ENCODE peak calls at places on chromosomes 3 and 15, in seven cellular contexts. P is Calu3; E is neural progenitor cell; R is HFF-Myc; S is upper lobe of right lung; V is CD8-positive, alpha-beta T cell; I is bronchial epithelial cell. W is an unnamed sample.

GRCh38 chr3:49723301-49723630 is 485 bp downstream of the GMPPB start:
- DNase-seq in P (peak; percentile 69), V (peak; percentile 21), R (no peak), E (peak; percentile 58), I (peak; percentile 55), S (peak; percentile 88), W (peak; percentile 84)

GRCh38 chr3:102144063-102144462 is 290.8 kb upstream of the ZPLD1 start:
- DNase-seq in V (no peak), S (no peak), P (no peak), I (no peak), R (no peak), E (no peak), W (no peak)

GRCh38 chr15:77420610-77421369 is at the start of gene HMG20A:
- DNase-seq in I (peak; percentile 74), P (peak; percentile 67), S (peak; percentile 81), R (peak; percentile 67), V (peak; percentile 44), E (peak; percentile 83), W (peak; percentile 77)

GRCh38 chr3:64667138-64667537 is 20.7 kb downstream of the ADAMTS9 start:
- DNase-seq in E (no peak), P (peak; percentile 22), S (no peak), R (no peak), I (peak; percentile 35), V (no peak), W (no peak)

GRCh38 chr3:61560452-61561373 is 658 bp upstream of the PTPRG start:
- DNase-seq in V (no peak), P (peak; percentile 36), R (peak; percentile 29), S (peak; percentile 92), I (peak; percentile 66), E (peak; percentile 90), W (peak; percentile 91)

GRCh38 chr3:139173372-139174108 is 128.8 kb upstream of the PRR23C start:
- DNase-seq in I (peak; percentile 27), P (peak; percentile 19), R (peak; percentile 9), S (no peak), E (no peak), V (no peak), W (no peak)

GRCh38 chr3:56796202-56796601 is 5.5 kb downstream of the ARHGEF3 start:
- DNase-seq in I (peak; percentile 37), S (no peak), R (no peak), P (no peak), V (no peak), E (no peak), W (no peak)

GRCh38 chr15:92869977-92870644 is 30.0 kb upstream of the CHD2 start:
- DNase-seq in P (no peak), I (peak; percentile 44), V (no peak), R (no peak), S (no peak), E (no peak), W (no peak)

GRCh38 chr3:156148946-156149348 is 28.6 kb downstream of the KCNAB1 start:
- DNase-seq in V (no peak), R (no peak), E (no peak), S (no peak), I (no peak), P (no peak), W (no peak)

GRCh38 chr15:63198752-63199250 is 9.4 kb downstream of the RAB8B start:
- DNase-seq in E (no peak), V (no peak), R (no peak), S (no peak), P (no peak), I (no peak), W (no peak)

GRCh38 chr3:184359610-184360009 is 1.8 kb downstream of the CLCN2 start:
- DNase-seq in I (no peak), E (peak; percentile 59), R (no peak), S (no peak), V (no peak), P (no peak), W (no peak)

GRCh38 chr3:124780767-124781485 is 50.7 kb downstream of the UMPS start:
- DNase-seq in R (no peak), I (no peak), E (peak; percentile 69), S (peak; percentile 67), P (no peak), V (no peak), W (peak; percentile 87)

GRCh38 chr3:147930417-147930816 is 521.3 kb downstream of the ZIC1 start:
- DNase-seq in P (peak; percentile 29), E (peak; percentile 39), S (no peak), I (peak; percentile 53), R (peak; percentile 21), V (no peak), W (no peak)

GRCh38 chr3:168223085-168223484 is 127.4 kb upstream of the GOLIM4 start:
- DNase-seq in R (no peak), E (no peak), I (no peak), V (no peak), S (no peak), P (no peak), W (no peak)

GRCh38 chr3:168219530-168219929 is 123.8 kb upstream of the GOLIM4 start:
- DNase-seq in V (no peak), P (no peak), R (no peak), E (no peak), S (no peak), I (no peak), W (no peak)

GRCh38 chr3:168218600-168218999 is 122.9 kb upstream of the GOLIM4 start:
- DNase-seq in S (no peak), I (no peak), E (no peak), P (no peak), R (no peak), V (no peak), W (no peak)

GRCh38 chr3:168216851-168217250 is 121.1 kb upstream of the GOLIM4 start:
- DNase-seq in E (no peak), I (no peak), V (no peak), P (no peak), R (no peak), S (no peak), W (no peak)

GRCh38 chr3:168220609-168221008 is 124.9 kb upstream of the GOLIM4 start:
- DNase-seq in P (no peak), S (no peak), V (no peak), E (no peak), I (no peak), R (no peak), W (no peak)
- TF ChIP-seq CTCF in P (no peak), S (no peak), V (no peak), E (no peak), I (no peak), R (no peak), W (no peak)

GRCh38 chr3:43879166-43879565 is 188.4 kb downstream of the ABHD5 start:
- DNase-seq in R (no peak), I (peak; percentile 59), S (no peak), V (no peak), P (peak; percentile 59), E (peak; percentile 86), W (no peak)
- TF ChIP-seq CTCF in R (peak; percentile 20), I (peak; percentile 56), S (no peak), V (no peak), P (no peak), E (peak; percentile 65), W (no peak)

GRCh38 chr15:42094512-42094963 is at the start of gene PLA2G4D:
- DNase-seq in I (peak; percentile 38), P (no peak), R (no peak), S (peak; percentile 84), E (no peak), V (no peak), W (no peak)
- TF ChIP-seq CTCF in I (peak; percentile 40), P (no peak), R (no peak), S (no peak), E (no peak), V (no peak), W (no peak)

GRCh38 chr15:38564557-38565286 is at the start of gene RASGRP1:
- DNase-seq in S (peak; percentile 88), I (peak; percentile 21), P (peak; percentile 75), V (peak; percentile 84), R (no peak), E (peak; percentile 92), W (no peak)
- TF ChIP-seq CTCF in S (peak; percentile 22), I (peak; percentile 34), P (no peak), V (no peak), R (no peak), E (peak; percentile 36), W (peak; percentile 18)